ENCODE peak calls at places on chromosomes 2 and 18, in five cellular contexts. Z is OCI-LY7, K is fibroblast of lung, M is A673, X is pancreas. J is an unnamed sample.

GRCh38 chr2:206031950-206032567 is 53.9 kb downstream of the INO80D start:
- DNase-seq in Z (no peak), K (no peak), M (no peak), X (no peak), J (no peak)

GRCh38 chr2:187567126-187567525 is 12.9 kb upstream of the TFPI start:
- DNase-seq in Z (no peak), K (no peak), M (no peak), X (no peak), J (no peak)

GRCh38 chr2:56118474-56118873 is 65.3 kb upstream of the CCDC85A start:
- DNase-seq in Z (no peak), K (no peak), M (no peak), X (no peak), J (no peak)

GRCh38 chr2:157603203-157603602 is 25.5 kb downstream of the ACVR1C start:
- DNase-seq in Z (no peak), K (no peak), M (no peak), X (no peak), J (no peak)

GRCh38 chr18:34801769-34802168 is 91.7 kb downstream of the DTNA start:
- DNase-seq in Z (no peak), K (peak; percentile 83), M (no peak), X (no peak), J (no peak)

GRCh38 chr2:64958556-64958955 is 30.6 kb upstream of the SLC1A4 start:
- DNase-seq in Z (no peak), K (no peak), M (no peak), X (no peak), J (no peak)

GRCh38 chr18:63317556-63317946 is 2.0 kb downstream of the BCL2 start:
- DNase-seq in Z (no peak), K (no peak), M (no peak), X (no peak), J (no peak)

GRCh38 chr2:66561645-66562336 is 126.9 kb downstream of the MEIS1 start:
- DNase-seq in Z (no peak), K (peak; percentile 50), M (peak; percentile 51), X (no peak), J (no peak)

GRCh38 chr18:24989760-24990547 is 362.0 kb downstream of the ZNF521 start:
- DNase-seq in Z (no peak), K (no peak), M (no peak), X (no peak), J (no peak)

GRCh38 chr2:2755990-2756389 is 424.9 kb upstream of the MYT1L start:
- DNase-seq in Z (no peak), K (no peak), M (no peak), X (no peak), J (no peak)

GRCh38 chr2:105072039-105072438 is 34.2 kb downstream of the MRPS9 start:
- DNase-seq in Z (no peak), K (no peak), M (no peak), X (no peak), J (peak; percentile 1)

GRCh38 chr2:189337648-189338047 is 103.6 kb upstream of the WDR75 start:
- DNase-seq in Z (no peak), K (peak; percentile 64), M (no peak), X (no peak), J (no peak)

GRCh38 chr2:24917086-24917485 is 3.0 kb downstream of the ADCY3 start:
- DNase-seq in Z (no peak), K (peak; percentile 41), M (no peak), X (no peak), J (peak; percentile 39)

GRCh38 chr2:212299333-212299732 is 239.3 kb downstream of the ERBB4 start:
- DNase-seq in Z (no peak), K (no peak), M (no peak), X (no peak), J (no peak)

GRCh38 chr2:238120463-238121298 is 17.8 kb upstream of the KLHL30 start:
- DNase-seq in Z (no peak), K (peak; percentile 10), M (no peak), X (peak; percentile 36), J (no peak)

GRCh38 chr18:29181151-29181901 is 1004.4 kb upstream of the CDH2 start:
- DNase-seq in Z (no peak), K (peak; percentile 98), M (peak; percentile 6), X (no peak), J (no peak)

GRCh38 chr2:8138525-8138922 is 543.3 kb upstream of the ID2 start:
- DNase-seq in Z (no peak), K (no peak), M (no peak), X (no peak), J (no peak)

GRCh38 chr2:231305221-231305620 is 90.3 kb upstream of the B3GNT7 start:
- DNase-seq in Z (no peak), K (no peak), M (no peak), X (no peak), J (no peak)

GRCh38 chr2:46135230-46135555 is 162.0 kb upstream of the EPAS1 start:
- DNase-seq in Z (no peak), K (peak; percentile 37), M (no peak), X (no peak), J (no peak)

GRCh38 chr2:197972587-197972986 is 168.2 kb downstream of the PLCL1 start:
- DNase-seq in Z (no peak), K (no peak), M (no peak), X (no peak), J (no peak)

GRCh38 chr2:112256654-112257053 is 1.8 kb upstream of the ZC3H8 start:
- DNase-seq in Z (no peak), K (no peak), M (no peak), X (no peak), J (no peak)

GRCh38 chr2:46339676-46340459 is 42.7 kb downstream of the EPAS1 start:
- DNase-seq in Z (no peak), K (no peak), M (no peak), X (no peak), J (no peak)

GRCh38 chr2:31347319-31347718 is 67.2 kb downstream of the XDH start:
- DNase-seq in Z (no peak), K (no peak), M (no peak), X (no peak), J (no peak)

GRCh38 chr18:25737710-25738251 is 352.6 kb downstream of the SS18 start:
- DNase-seq in Z (no peak), K (peak; percentile 98), M (no peak), X (no peak), J (no peak)

GRCh38 chr2:239181074-239181581 is 219.7 kb downstream of the HDAC4 start:
- DNase-seq in Z (no peak), K (no peak), M (no peak), X (peak; percentile 10), J (no peak)

GRCh38 chr2:64998658-64999061 is 9.5 kb downstream of the SLC1A4 start:
- DNase-seq in Z (no peak), K (peak; percentile 73), M (no peak), X (no peak), J (no peak)

GRCh38 chr2:152609174-152609573 is 108.1 kb downstream of the PRPF40A start:
- DNase-seq in Z (no peak), K (no peak), M (no peak), X (no peak), J (no peak)

GRCh38 chr2:152615177-152615576 is 102.1 kb downstream of the PRPF40A start:
- DNase-seq in Z (no peak), K (no peak), M (no peak), X (no peak), J (no peak)

GRCh38 chr2:152611458-152612231 is 105.6 kb downstream of the PRPF40A start:
- DNase-seq in Z (peak; percentile 4), K (peak; percentile 77), M (peak; percentile 49), X (no peak), J (no peak)

GRCh38 chr2:152609699-152610098 is 107.6 kb downstream of the PRPF40A start:
- DNase-seq in Z (no peak), K (no peak), M (no peak), X (no peak), J (no peak)

DNA sequence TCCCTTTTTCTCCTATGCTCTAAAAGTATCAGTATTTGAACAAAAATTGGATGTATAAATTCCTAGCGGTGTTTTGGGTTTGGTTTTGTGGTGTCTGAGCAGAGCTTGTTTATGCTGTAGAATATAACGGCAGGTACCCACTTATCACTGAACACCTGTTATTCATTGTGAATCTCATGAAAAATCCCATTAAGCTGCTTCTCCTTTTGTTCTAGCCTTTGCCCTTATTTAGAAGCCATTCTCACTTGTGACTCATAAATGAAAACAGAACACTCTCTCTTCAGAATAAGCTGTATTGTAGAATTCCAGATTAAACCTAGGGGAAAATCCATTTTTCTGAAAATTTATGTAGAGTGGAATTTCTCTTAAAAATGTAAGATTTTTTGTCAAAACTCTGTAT is 104.0 kb downstream of the PRPF40A start:
- DNase-seq in Z (no peak), K (peak; percentile 30), M (no peak), X (no peak), J (no peak)
- H3K27ac ChIP-seq in Z (no peak overlapping the region), K (no peak overlapping the region), M (no peak overlapping the region), X (no peak overlapping the region), J (no peak overlapping the region)

GRCh38 chr2:240565267-240566202 is 2.7 kb upstream of the RNPEPL1 start:
- DNase-seq in Z (peak; percentile 80), K (peak; percentile 71), M (peak; percentile 58), X (peak; percentile 75), J (peak; percentile 98)
- H3K4me1 ChIP-seq in Z (peaks cover 63% of the 10 kb centered on the region), K (peaks cover 26% of the 10 kb centered on the region), M (peaks cover 21% of the 10 kb centered on the region), X (peaks cover 40% of the 10 kb centered on the region), J (peaks cover 84% of the 10 kb centered on the region)

DNA sequence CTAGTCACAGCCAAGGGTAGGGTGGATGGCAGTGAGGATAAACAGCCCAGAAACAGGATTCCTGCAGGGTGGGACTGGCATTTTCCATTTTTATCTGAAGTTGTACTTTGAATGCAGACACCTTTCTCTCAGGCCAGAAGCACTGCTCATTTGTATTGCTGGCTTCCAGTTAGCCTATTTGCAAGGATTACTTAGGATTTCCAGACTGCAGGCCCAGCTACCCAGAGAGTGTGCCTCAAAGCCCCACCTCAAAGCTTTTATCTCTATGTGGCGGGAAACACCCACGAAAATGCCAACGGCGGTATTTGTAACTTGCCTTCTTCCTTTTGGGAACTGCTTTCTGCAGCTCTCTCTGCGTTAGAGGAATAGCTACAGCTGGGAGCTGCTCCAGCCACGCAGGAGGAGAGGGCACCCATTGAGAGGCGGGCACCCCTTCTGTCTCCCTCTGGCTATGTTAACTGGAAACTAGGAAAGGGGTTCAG is 144.8 kb downstream of the TGIF1 start:
- DNase-seq in Z (peak; percentile 31), K (peak; percentile 64), M (peak; percentile 54), X (no peak), J (no peak)
- H3K4me3 ChIP-seq in Z (peak overlapping the region; percentile 79), K (peak overlapping the region; percentile 84), M (peak overlapping the region; percentile 41), X (peak overlapping the region; percentile 48), J (peak overlapping the region; percentile 94)

DNA sequence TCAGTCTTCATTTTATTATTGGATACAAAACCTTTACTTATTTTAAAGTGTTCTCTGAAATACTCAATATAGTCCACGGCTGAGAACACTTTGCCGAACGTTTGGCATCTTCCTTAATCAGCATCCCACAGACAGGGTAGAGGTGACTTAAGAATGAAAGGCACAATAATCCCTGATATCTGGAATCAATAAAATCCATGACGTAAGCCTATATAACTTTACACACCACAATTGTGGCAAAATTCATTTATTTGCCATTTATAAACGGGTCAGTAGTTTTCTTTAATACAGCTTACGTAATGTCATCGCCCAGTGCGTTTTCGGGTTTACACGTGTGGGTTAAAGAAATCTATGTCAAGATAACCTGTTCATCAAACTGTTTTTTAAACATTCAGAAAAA is 1.3 kb downstream of the MGAT4A start:
- DNase-seq in Z (no peak), K (no peak), M (no peak), X (no peak), J (no peak)
- H3K27ac ChIP-seq in Z (no peak overlapping the region), K (no peak overlapping the region), M (no peak overlapping the region), X (peak overlapping the region; percentile 88), J (peak overlapping the region; percentile 71)

GRCh38 chr2:219436491-219436890 is 1.8 kb downstream of the SPEG start:
- DNase-seq in Z (no peak), K (no peak), M (no peak), X (no peak), J (no peak)
- H3K4me1 ChIP-seq in Z (no peaks in the 10 kb centered on the region), K (peaks cover 5% of the 10 kb centered on the region), M (no peaks in the 10 kb centered on the region), X (no peaks in the 10 kb centered on the region), J (peaks cover 11% of the 10 kb centered on the region)